ENCODE peak calls at places on chromosome 2, in nine cellular contexts. B is WTC11, S is HepG2, Q is stomach, N is fibroblast of lung, A is uterus, Z is HFFc6, F is fibroblast of mammary gland, J is SK-N-SH. M is an unnamed sample.

GRCh38 chr2:19848029-19848750 is 53.6 kb downstream of the TTC32 start:
- DNase-seq in B (no peak), S (no peak), Q (no peak), N (no peak), A (no peak), Z (no peak), F (no peak), J (no peak), M (no peak)

GRCh38 chr2:30278419-30278818 is 47.1 kb downstream of the LBH start:
- DNase-seq in B (no peak), S (no peak), Q (no peak), N (no peak), A (no peak), Z (no peak), F (no peak), J (no peak), M (no peak)

GRCh38 chr2:166632616-166633015 is 138.6 kb upstream of the SCN7A start:
- DNase-seq in B (no peak), S (no peak), Q (no peak), N (peak), A (no peak), Z (peak), F (peak), J (no peak), M (no peak)

GRCh38 chr2:29612568-29612967 is 308.8 kb downstream of the ALK start:
- DNase-seq in B (no peak), S (no peak), Q (no peak), N (no peak), A (no peak), Z (no peak), F (no peak), J (no peak), M (no peak)

GRCh38 chr2:191895195-191895594 is 48.3 kb upstream of the CAVIN2 start:
- DNase-seq in B (no peak), S (no peak), Q (no peak), N (no peak), A (no peak), Z (no peak), F (no peak), J (no peak), M (no peak)

GRCh38 chr2:224171226-224171625 is 132.1 kb upstream of the SERPINE2 start:
- DNase-seq in B (no peak), S (no peak), Q (no peak), N (no peak), A (no peak), Z (no peak), F (no peak), J (no peak), M (no peak)

GRCh38 chr2:208373460-208374089 is 33.0 kb upstream of the PTH2R start:
- DNase-seq in B (peak), S (peak), Q (no peak), N (peak), A (peak), Z (peak), F (peak), J (peak), M (no peak)

GRCh38 chr2:24511894-24512293 is 20.8 kb downstream of the NCOA1 start:
- DNase-seq in B (no peak), S (no peak), Q (no peak), N (no peak), A (no peak), Z (no peak), F (no peak), J (no peak), M (no peak)

GRCh38 chr2:158507141-158507540 is 50.4 kb downstream of the PKP4 start:
- DNase-seq in B (no peak), S (no peak), Q (no peak), N (peak), A (no peak), Z (no peak), F (no peak), J (no peak), M (no peak)

GRCh38 chr2:15561574-15562344 is 625 bp upstream of the NBAS start:
- DNase-seq in B (no peak), S (peak), Q (no peak), N (peak), A (peak), Z (peak), F (peak), J (peak), M (no peak)

GRCh38 chr2:105487142-105488069 is 88.6 kb upstream of the FHL2 start:
- DNase-seq in B (no peak), S (no peak), Q (no peak), N (peak), A (no peak), Z (peak), F (peak), J (no peak), M (no peak)

GRCh38 chr2:173326806-173327205 is 27.9 kb upstream of the CDCA7 start:
- DNase-seq in B (no peak), S (no peak), Q (no peak), N (peak), A (no peak), Z (peak), F (peak), J (no peak), M (no peak)

GRCh38 chr2:109348645-109349554 is 219.9 kb downstream of the SH3RF3 start:
- DNase-seq in B (no peak), S (no peak), Q (no peak), N (no peak), A (no peak), Z (no peak), F (no peak), J (no peak), M (no peak)

GRCh38 chr2:20494246-20494645 is 47.4 kb downstream of the RHOB start:
- DNase-seq in B (no peak), S (no peak), Q (no peak), N (peak), A (no peak), Z (peak), F (no peak), J (no peak), M (no peak)

GRCh38 chr2:69122271-69122670 is 109.3 kb downstream of the ANTXR1 start:
- DNase-seq in B (no peak), S (no peak), Q (no peak), N (peak), A (no peak), Z (peak), F (peak), J (no peak), M (no peak)

GRCh38 chr2:15059870-15060617 is 427.5 kb downstream of the LRATD1 start:
- DNase-seq in B (no peak), S (no peak), Q (no peak), N (peak), A (no peak), Z (no peak), F (no peak), J (no peak), M (no peak)

GRCh38 chr2:63977904-63978303 is 41.3 kb downstream of the VPS54 start:
- DNase-seq in B (no peak), S (no peak), Q (no peak), N (no peak), A (no peak), Z (no peak), F (no peak), J (no peak), M (no peak)

DNA sequence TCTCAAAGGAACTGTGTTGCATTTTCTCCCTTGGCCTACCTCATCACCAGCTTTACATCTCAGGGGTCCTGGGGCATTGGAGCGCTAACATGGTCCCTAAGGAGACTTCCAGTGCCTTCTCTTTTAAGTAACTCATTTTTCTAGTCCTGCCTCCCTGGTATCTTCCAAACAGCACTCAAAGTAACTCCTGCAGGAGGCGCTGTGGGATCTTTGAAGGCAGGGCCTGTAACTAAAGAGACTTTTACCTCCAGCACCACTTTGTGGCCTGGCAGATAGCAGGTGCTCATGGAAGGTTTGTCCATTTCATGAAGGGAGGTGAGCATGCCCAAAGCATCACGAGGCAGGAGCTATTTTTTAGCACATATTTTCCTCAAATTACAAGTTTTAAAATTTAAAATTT is 411.0 kb upstream of the GYPC start:
- DNase-seq in B (peak), S (peak), Q (peak), N (no peak), A (no peak), Z (no peak), F (peak), J (peak), M (peak)
- TF ChIP-seq CTCF in B (peak), S (peak), Q (no peak), N (no peak), A (no peak), Z (peak), F (no peak), J (peak), M (peak)

DNA sequence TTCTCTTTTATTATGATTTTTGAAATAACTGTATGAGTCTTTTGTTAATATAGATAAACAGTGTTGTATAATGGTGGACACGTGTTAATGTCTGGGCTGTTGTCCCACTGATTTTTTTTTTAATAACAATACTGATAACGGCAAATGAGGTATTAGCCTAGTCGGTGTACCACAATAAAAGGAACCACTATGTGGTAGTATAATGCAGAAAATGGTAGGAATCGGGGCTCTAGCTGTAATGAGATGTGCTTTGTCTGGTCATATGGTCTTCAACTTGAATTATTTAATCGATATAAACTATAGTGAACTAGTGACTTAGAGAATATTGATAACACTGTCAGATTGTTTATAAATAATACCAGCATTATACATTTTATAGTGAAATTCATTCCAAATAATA is 517.9 kb upstream of the SPHKAP start:
- DNase-seq in B (no peak), S (no peak), Q (no peak), N (peak), A (no peak), Z (peak), F (peak), J (no peak), M (no peak)
- TF ChIP-seq CTCF in B (no peak), S (no peak), Q (no peak), N (no peak), A (peak), Z (peak), F (peak), J (no peak), M (no peak)

DNA sequence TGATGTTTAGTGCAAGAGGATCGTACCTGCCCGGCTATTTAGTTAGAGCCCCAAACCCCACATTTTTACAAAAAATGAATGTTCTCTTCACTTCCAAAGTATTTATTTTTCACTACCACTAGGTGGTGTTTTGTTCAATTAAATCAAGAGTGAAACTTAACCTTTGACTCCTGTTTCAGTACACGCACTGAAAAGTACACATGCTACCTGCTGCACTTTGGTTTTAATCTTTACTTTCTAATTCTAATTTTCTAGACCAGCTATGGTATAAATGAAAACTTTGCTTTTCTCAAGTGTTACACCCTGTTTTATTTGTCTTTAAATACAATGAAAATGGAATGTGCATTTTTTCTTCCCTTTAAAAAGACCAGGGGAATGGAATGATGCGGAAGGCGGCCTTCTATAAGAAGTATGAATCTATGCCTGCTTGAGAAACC is 31.4 kb upstream of the CHN1 start:
- DNase-seq in B (no peak), S (peak), Q (no peak), N (peak), A (no peak), Z (peak), F (peak), J (peak), M (no peak)
- TF ChIP-seq CTCF in B (peak), S (peak), Q (peak), N (no peak), A (no peak), Z (peak), F (peak), J (peak), M (peak)

GRCh38 chr2:127701193-127701650 is at the start of gene SFT2D3:
- DNase-seq in B (peak), S (peak), Q (peak), N (peak), A (peak), Z (peak), F (peak), J (peak), M (peak)

GRCh38 chr2:127703282-127703681 is 2.0 kb downstream of the SFT2D3 start:
- DNase-seq in B (no peak), S (no peak), Q (no peak), N (no peak), A (no peak), Z (no peak), F (no peak), J (no peak), M (no peak)

GRCh38 chr2:127700527-127701192 is 637 bp upstream of the SFT2D3 start:
- DNase-seq in B (peak), S (peak), Q (peak), N (no peak), A (peak), Z (no peak), F (no peak), J (no peak), M (no peak)

GRCh38 chr2:127702395-127703009 is 1.2 kb downstream of the SFT2D3 start:
- DNase-seq in B (no peak), S (no peak), Q (no peak), N (no peak), A (no peak), Z (no peak), F (no peak), J (no peak), M (no peak)

GRCh38 chr2:127701651-127702394 is 526 bp downstream of the SFT2D3 start:
- DNase-seq in B (peak), S (peak), Q (peak), N (peak), A (peak), Z (peak), F (peak), J (peak), M (peak)
- TF ChIP-seq CTCF in B (no peak), S (peak), Q (no peak), N (no peak), A (peak), Z (peak), F (peak), J (no peak), M (peak)

GRCh38 chr2:53021285-53021684 is 746.3 kb upstream of the CHAC2 start:
- DNase-seq in B (no peak), S (no peak), Q (no peak), N (peak), A (no peak), Z (peak), F (peak), J (no peak), M (no peak)

GRCh38 chr2:53021828-53022227 is 745.8 kb upstream of the CHAC2 start:
- DNase-seq in B (no peak), S (no peak), Q (no peak), N (no peak), A (no peak), Z (no peak), F (no peak), J (no peak), M (no peak)

DNA sequence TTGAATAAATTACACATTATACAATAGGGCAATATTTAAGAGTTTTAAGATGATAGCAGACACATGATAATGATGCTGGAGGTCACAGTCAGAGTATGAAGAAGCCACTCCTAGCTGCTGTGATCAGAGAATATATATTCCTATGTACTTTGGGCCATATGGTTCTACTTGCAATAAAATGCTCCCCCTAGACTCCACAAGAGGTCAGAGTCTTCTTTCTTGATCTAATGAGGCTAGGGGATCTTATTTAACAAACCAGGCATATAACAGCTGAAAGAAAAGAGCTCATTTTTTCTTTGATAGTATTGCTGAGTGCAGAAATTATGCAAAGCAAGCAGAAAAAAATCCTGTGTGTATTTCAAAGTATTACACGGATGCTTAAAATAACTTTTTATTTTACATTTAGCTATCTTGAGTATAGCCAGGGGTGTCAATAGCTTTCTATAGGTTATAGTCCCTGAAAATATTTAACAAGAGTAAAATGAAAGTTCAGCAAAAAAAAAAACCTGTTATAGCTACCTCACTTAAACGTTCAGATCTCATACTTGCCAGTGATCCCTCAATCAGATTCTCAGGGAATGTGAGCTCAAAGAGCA is 748.7 kb upstream of the CHAC2 start:
- DNase-seq in B (no peak), S (no peak), Q (no peak), N (no peak), A (no peak), Z (no peak), F (peak), J (peak), M (no peak)
- TF ChIP-seq CTCF in B (no peak), S (peak), Q (no peak), N (peak), A (no peak), Z (peak), F (peak), J (peak), M (peak)

DNA sequence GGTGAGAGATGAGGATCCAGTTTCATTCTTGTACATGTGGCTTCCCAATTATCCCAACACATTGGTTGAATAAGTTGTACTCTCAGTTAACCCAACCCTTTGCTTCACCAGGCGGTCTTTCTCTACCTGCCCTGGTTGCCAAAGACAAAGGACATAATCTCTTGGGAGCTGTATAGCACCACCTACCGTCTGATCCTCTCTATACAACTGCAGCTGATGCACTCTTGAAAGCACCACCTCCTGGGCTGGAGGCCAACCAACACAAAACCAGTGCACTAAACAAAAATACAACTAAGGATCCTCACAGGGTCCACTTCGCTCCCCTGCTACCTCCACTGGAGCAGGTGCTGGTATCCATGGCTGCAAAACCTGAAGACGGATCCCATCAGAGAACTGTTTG is 473.6 kb upstream of the NRXN1 start:
- DNase-seq in B (peak), S (no peak), Q (no peak), N (no peak), A (no peak), Z (no peak), F (no peak), J (no peak), M (no peak)
- TF ChIP-seq CTCF in B (peak), S (peak), Q (no peak), N (no peak), A (no peak), Z (peak), F (no peak), J (no peak), M (no peak)

GRCh38 chr2:178208817-178209216 is 14.5 kb downstream of the OSBPL6 start:
- DNase-seq in B (no peak), S (no peak), Q (no peak), N (no peak), A (no peak), Z (no peak), F (peak), J (no peak), M (no peak)
- TF ChIP-seq CTCF in B (no peak), S (peak), Q (peak), N (peak), A (no peak), Z (peak), F (peak), J (peak), M (peak)

DNA sequence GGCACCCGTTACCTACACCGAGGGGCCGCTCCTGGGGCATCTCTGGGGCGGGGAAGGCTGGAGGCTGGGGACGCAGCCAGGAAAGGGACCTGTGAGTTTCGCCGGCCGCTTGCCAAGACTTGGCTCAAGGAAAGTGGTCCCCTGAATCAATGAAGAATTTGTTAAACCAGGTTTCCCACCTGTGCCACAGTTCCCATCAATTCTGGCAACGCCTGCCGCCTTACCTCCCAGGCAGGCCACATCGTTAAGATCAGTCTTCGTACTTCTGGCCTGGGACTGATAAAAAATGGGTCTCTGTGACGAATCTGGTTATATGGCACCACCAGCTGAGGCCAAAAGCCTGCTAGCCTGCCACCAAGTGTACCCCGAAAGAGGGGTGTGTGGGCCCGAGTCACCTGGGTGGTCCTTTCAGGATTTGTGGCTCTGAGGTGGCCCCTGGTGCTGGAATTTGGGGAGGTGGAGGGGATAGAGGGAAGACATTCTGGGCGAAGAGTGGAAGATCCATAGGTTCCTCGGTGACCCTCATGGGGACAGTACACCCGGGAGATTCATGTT is 789 bp upstream of the TGFA start:
- DNase-seq in B (no peak), S (no peak), Q (no peak), N (no peak), A (no peak), Z (no peak), F (no peak), J (no peak), M (no peak)
- TF ChIP-seq CTCF in B (peak), S (no peak), Q (no peak), N (no peak), A (no peak), Z (peak), F (no peak), J (no peak), M (peak)

DNA sequence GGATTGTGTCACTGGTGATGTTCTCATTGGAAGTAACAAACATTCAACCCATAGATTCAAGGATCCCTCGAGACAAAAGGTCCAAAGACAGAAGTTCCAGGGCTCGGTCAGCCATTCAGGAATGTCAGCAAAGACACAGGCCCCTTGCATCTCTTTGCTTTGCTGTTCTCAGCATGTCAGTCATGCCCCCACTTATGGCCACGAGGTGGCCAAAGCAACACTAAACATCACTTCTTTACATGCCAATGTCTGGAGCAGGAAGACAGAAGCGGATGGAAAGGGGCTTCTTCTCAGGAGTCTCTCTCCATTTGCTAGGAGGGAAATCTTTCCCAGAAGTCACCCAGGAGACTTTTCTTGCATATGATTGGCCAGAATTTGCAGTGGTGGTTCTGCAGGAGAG is 191.6 kb upstream of the SP5 start:
- DNase-seq in B (no peak), S (peak), Q (no peak), N (no peak), A (no peak), Z (no peak), F (no peak), J (no peak), M (no peak)
- TF ChIP-seq CTCF in B (no peak), S (peak), Q (no peak), N (no peak), A (no peak), Z (no peak), F (no peak), J (no peak), M (peak)